ENCODE peak calls at places on chromosome 20, in five cellular contexts. One of them, this sample, is unnamed.

GRCh38 chr20:16701296-16701695 is 28.5 kb upstream of the SNRPB2 start:
- DNase-seq in astrocyte: no peak
- DNase-seq in fibroblast of lung: no peak
- DNase-seq in hepatocyte: no peak
- DNase-seq in GM12878: no peak
- DNase-seq in this sample: peak; percentile 51

GRCh38 chr20:60977896-60978295 is 274.2 kb upstream of the CDH4 start:
- DNase-seq in astrocyte: no peak
- DNase-seq in fibroblast of lung: no peak
- DNase-seq in hepatocyte: no peak
- DNase-seq in GM12878: no peak
- DNase-seq in this sample: no peak

GRCh38 chr20:40304119-40304518 is 384.9 kb downstream of the MAFB start:
- DNase-seq in astrocyte: no peak
- DNase-seq in fibroblast of lung: no peak
- DNase-seq in hepatocyte: no peak
- DNase-seq in GM12878: no peak
- DNase-seq in this sample: peak; percentile 14

GRCh38 chr20:60172306-60172984 is 214.2 kb downstream of the CDH26 start:
- DNase-seq in astrocyte: no peak
- DNase-seq in fibroblast of lung: no peak
- DNase-seq in hepatocyte: no peak
- DNase-seq in GM12878: no peak
- DNase-seq in this sample: no peak

GRCh38 chr20:21557246-21557982 is 43.5 kb upstream of the NKX2-2 start:
- DNase-seq in astrocyte: no peak
- DNase-seq in fibroblast of lung: no peak
- DNase-seq in hepatocyte: no peak
- DNase-seq in GM12878: no peak
- DNase-seq in this sample: no peak

GRCh38 chr20:52196845-52197244 is 5.3 kb upstream of the ZFP64 start:
- DNase-seq in astrocyte: no peak
- DNase-seq in fibroblast of lung: no peak
- DNase-seq in hepatocyte: no peak
- DNase-seq in GM12878: no peak
- DNase-seq in this sample: no peak

GRCh38 chr20:58565461-58566175 is 50.4 kb upstream of the APCDD1L start:
- DNase-seq in astrocyte: no peak
- DNase-seq in fibroblast of lung: no peak
- DNase-seq in hepatocyte: no peak
- DNase-seq in GM12878: no peak
- DNase-seq in this sample: no peak

GRCh38 chr20:50146732-50147662 is 6.5 kb downstream of the PEDS1 start:
- DNase-seq in astrocyte: peak; percentile 41
- DNase-seq in fibroblast of lung: peak; percentile 55
- DNase-seq in hepatocyte: no peak
- DNase-seq in GM12878: peak; percentile 45
- DNase-seq in this sample: peak; percentile 62

GRCh38 chr20:59010995-59011873 is 4.2 kb upstream of the CTSZ start:
- DNase-seq in astrocyte: peak; percentile 91
- DNase-seq in fibroblast of lung: peak; percentile 94
- DNase-seq in hepatocyte: no peak
- DNase-seq in GM12878: no peak
- DNase-seq in this sample: peak; percentile 47

GRCh38 chr20:19121463-19121862 is 91.0 kb upstream of the SLC24A3 start:
- DNase-seq in astrocyte: no peak
- DNase-seq in fibroblast of lung: no peak
- DNase-seq in hepatocyte: no peak
- DNase-seq in GM12878: no peak
- DNase-seq in this sample: no peak

GRCh38 chr20:50303573-50304500 is 113.2 kb downstream of the CEBPB start:
- DNase-seq in astrocyte: peak; percentile 78
- DNase-seq in fibroblast of lung: peak; percentile 84
- DNase-seq in hepatocyte: peak; percentile 87
- DNase-seq in GM12878: no peak
- DNase-seq in this sample: no peak

GRCh38 chr20:41205313-41205712 is 68.0 kb downstream of the PLCG1 start:
- DNase-seq in astrocyte: peak; percentile 32
- DNase-seq in fibroblast of lung: peak; percentile 50
- DNase-seq in hepatocyte: no peak
- DNase-seq in GM12878: no peak
- DNase-seq in this sample: no peak

GRCh38 chr20:46312075-46312944 is 4.0 kb upstream of the CDH22 start:
- DNase-seq in astrocyte: no peak
- DNase-seq in fibroblast of lung: no peak
- DNase-seq in hepatocyte: peak; percentile 25
- DNase-seq in GM12878: no peak
- DNase-seq in this sample: peak; percentile 84
- TF ChIP-seq EZH2 in astrocyte: peak; percentile 47
- TF ChIP-seq EZH2 in fibroblast of lung: peak; percentile 94
- TF ChIP-seq EZH2 in hepatocyte: peak; percentile 97
- TF ChIP-seq EZH2 in GM12878: no peak
- TF ChIP-seq EZH2 in this sample: no peak

GRCh38 chr20:38723982-38724602 is at the start of gene SLC32A1:
- DNase-seq in astrocyte: no peak
- DNase-seq in fibroblast of lung: no peak
- DNase-seq in hepatocyte: peak; percentile 34
- DNase-seq in GM12878: no peak
- DNase-seq in this sample: peak; percentile 80
- TF ChIP-seq EZH2 in astrocyte: no peak
- TF ChIP-seq EZH2 in fibroblast of lung: no peak
- TF ChIP-seq EZH2 in hepatocyte: no peak
- TF ChIP-seq EZH2 in GM12878: no peak
- TF ChIP-seq EZH2 in this sample: no peak

GRCh38 chr20:44532248-44532980 is 10.5 kb upstream of the SERINC3 start:
- DNase-seq in astrocyte: no peak
- DNase-seq in fibroblast of lung: no peak
- DNase-seq in hepatocyte: no peak
- DNase-seq in GM12878: no peak
- DNase-seq in this sample: no peak
- TF ChIP-seq EZH2 in astrocyte: no peak
- TF ChIP-seq EZH2 in fibroblast of lung: no peak
- TF ChIP-seq EZH2 in hepatocyte: no peak
- TF ChIP-seq EZH2 in GM12878: no peak
- TF ChIP-seq EZH2 in this sample: no peak

GRCh38 chr20:10777713-10778112 is 103.9 kb upstream of the JAG1 start:
- DNase-seq in astrocyte: no peak
- DNase-seq in fibroblast of lung: no peak
- DNase-seq in hepatocyte: peak; percentile 16
- DNase-seq in GM12878: no peak
- DNase-seq in this sample: no peak
- TF ChIP-seq EZH2 in astrocyte: no peak
- TF ChIP-seq EZH2 in fibroblast of lung: no peak
- TF ChIP-seq EZH2 in hepatocyte: no peak
- TF ChIP-seq EZH2 in GM12878: no peak
- TF ChIP-seq EZH2 in this sample: no peak

GRCh38 chr20:36303831-36304230 is 2.3 kb upstream of the DLGAP4 start:
- DNase-seq in astrocyte: no peak
- DNase-seq in fibroblast of lung: no peak
- DNase-seq in hepatocyte: no peak
- DNase-seq in GM12878: no peak
- DNase-seq in this sample: no peak
- TF ChIP-seq EZH2 in astrocyte: no peak
- TF ChIP-seq EZH2 in fibroblast of lung: peak; percentile 18
- TF ChIP-seq EZH2 in hepatocyte: no peak
- TF ChIP-seq EZH2 in GM12878: no peak
- TF ChIP-seq EZH2 in this sample: no peak

DNA sequence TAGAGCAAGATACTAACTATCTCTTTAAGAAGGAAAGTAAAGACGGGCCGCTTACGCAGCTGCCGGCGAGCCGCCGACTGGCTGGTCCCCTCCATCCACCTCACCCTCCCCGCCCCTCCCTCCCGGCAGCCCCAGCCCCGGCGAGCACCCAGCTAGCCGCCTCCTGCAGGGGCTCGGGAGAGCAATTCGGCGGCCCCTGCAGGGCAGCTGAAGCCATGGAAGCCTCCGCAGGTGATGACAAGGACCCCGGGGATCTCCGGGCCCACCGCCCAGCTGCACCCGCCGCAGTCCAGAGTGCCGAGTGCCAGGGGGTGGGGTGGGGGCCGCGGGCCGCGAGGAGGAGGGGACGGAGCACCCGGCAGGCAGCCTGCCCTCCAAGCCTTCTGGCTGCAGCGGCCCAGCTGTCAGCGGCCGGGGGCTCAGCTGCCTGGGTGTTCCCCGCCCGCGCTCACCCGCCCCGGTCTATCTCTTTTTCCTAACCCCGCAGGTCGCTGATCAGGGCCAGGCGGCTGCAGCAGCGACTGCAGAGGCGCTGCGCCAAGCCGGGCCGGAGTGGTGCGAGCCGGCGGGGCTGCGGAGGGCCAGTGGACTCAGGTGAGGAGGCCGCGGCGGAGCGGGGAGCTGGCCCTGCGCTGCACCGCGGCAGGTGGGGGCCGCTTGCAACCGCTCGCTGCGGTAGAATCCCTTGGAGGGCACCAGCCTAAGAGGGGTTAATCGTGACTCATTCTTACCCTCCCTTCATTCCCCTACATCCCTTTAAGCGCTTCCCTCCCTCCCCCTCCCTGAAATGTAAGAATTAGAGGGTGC is at the start of gene SNPH:
- DNase-seq in astrocyte: peak; percentile 68
- DNase-seq in fibroblast of lung: peak; percentile 83
- DNase-seq in hepatocyte: peak; percentile 77
- DNase-seq in GM12878: no peak
- DNase-seq in this sample: peak; percentile 85
- TF ChIP-seq EZH2 in astrocyte: no peak
- TF ChIP-seq EZH2 in fibroblast of lung: no peak
- TF ChIP-seq EZH2 in hepatocyte: no peak
- TF ChIP-seq EZH2 in GM12878: no peak
- TF ChIP-seq EZH2 in this sample: no peak

GRCh38 chr20:10213526-10213925 is 5.1 kb upstream of the SNAP25 start:
- DNase-seq in astrocyte: no peak
- DNase-seq in fibroblast of lung: no peak
- DNase-seq in hepatocyte: no peak
- DNase-seq in GM12878: no peak
- DNase-seq in this sample: no peak

GRCh38 chr20:10217517-10218410 is 866 bp upstream of the SNAP25 start:
- DNase-seq in astrocyte: peak; percentile 98
- DNase-seq in fibroblast of lung: peak; percentile 99
- DNase-seq in hepatocyte: peak; percentile 86
- DNase-seq in GM12878: no peak
- DNase-seq in this sample: peak; percentile 84

GRCh38 chr20:10218536-10219451 is at the start of gene SNAP25:
- DNase-seq in astrocyte: peak; percentile 84
- DNase-seq in fibroblast of lung: peak; percentile 90
- DNase-seq in hepatocyte: peak; percentile 92
- DNase-seq in GM12878: no peak
- DNase-seq in this sample: peak; percentile 96

GRCh38 chr20:10219452-10219791 is 792 bp downstream of the SNAP25 start:
- DNase-seq in astrocyte: peak; percentile 60
- DNase-seq in fibroblast of lung: peak; percentile 76
- DNase-seq in hepatocyte: peak; percentile 93
- DNase-seq in GM12878: no peak
- DNase-seq in this sample: peak; percentile 79

DNA sequence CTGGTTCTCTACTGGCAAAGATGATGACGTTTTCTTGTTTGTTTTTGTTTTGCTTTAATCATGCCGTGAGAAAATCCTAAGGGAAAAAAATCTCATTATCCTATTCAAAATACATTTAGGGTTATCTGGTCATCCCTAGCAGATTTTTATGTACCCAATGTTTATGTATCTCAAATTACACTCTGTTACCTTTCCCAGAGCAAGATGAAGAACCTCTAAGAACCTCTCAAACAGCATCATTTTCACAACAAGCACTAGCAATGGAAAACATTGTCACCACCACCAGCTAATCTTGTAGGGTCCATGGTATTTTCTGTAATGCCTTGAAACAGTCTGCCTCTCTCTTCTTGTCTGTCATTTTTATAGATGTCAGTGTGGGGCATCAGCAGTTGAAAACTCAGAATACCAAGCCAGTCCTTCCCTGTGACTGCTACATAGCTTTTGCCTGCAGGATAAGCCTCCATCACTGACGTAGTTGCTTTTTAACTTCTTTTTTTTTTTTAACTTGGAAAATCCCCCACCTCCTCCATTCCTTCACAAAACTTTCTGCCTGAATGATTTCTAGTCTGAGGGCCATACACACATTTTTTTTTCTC is 2.4 kb upstream of the SNAP25 start:
- DNase-seq in astrocyte: peak; percentile 87
- DNase-seq in fibroblast of lung: peak; percentile 85
- DNase-seq in hepatocyte: no peak
- DNase-seq in GM12878: no peak
- DNase-seq in this sample: peak; percentile 8
- TF ChIP-seq EZH2 in astrocyte: no peak
- TF ChIP-seq EZH2 in fibroblast of lung: no peak
- TF ChIP-seq EZH2 in hepatocyte: no peak
- TF ChIP-seq EZH2 in GM12878: no peak
- TF ChIP-seq EZH2 in this sample: no peak

GRCh38 chr20:36097751-36098151 is 56.8 kb upstream of the EPB41L1 start:
- DNase-seq in astrocyte: no peak
- DNase-seq in fibroblast of lung: no peak
- DNase-seq in hepatocyte: no peak
- DNase-seq in GM12878: no peak
- DNase-seq in this sample: peak; percentile 88
- TF ChIP-seq EZH2 in astrocyte: no peak
- TF ChIP-seq EZH2 in fibroblast of lung: no peak
- TF ChIP-seq EZH2 in hepatocyte: no peak
- TF ChIP-seq EZH2 in GM12878: no peak
- TF ChIP-seq EZH2 in this sample: no peak

This sample was measured in GM23338.